ENCODE peak calls at places on chromosomes 7 and 10, in five cellular contexts. N is RWPE2, Z is WTC11, K is GM10248, B is PC-3. S is an unnamed sample.

GRCh38 chr10:52256832-52257691 is 57.0 kb upstream of the DKK1 start:
- DNase-seq in N (no peak), Z (no peak), K (peak), B (peak), S (peak)

GRCh38 chr10:76388321-76388720 is 956.9 kb downstream of the LRMDA start:
- DNase-seq in N (no peak), B (no peak), K (no peak), Z (no peak), S (no peak)

GRCh38 chr7:42233939-42234338 is 3.1 kb downstream of the GLI3 start:
- DNase-seq in K (no peak), Z (no peak), B (peak), N (no peak), S (no peak)

GRCh38 chr7:56078196-56078595 is 14.1 kb downstream of the SUMF2 start:
- DNase-seq in Z (no peak), K (no peak), B (no peak), N (no peak), S (no peak)

GRCh38 chr7:114409750-114410149 is 4.9 kb upstream of the FOXP2 start:
- DNase-seq in N (no peak), K (no peak), Z (no peak), B (no peak), S (no peak)

GRCh38 chr7:42274052-42274451 is 37.0 kb upstream of the GLI3 start:
- DNase-seq in N (no peak), B (peak), K (no peak), Z (no peak), S (no peak)

GRCh38 chr10:83680470-83680891 is 458.8 kb upstream of the GHITM start:
- DNase-seq in B (no peak), Z (no peak), N (no peak), K (peak), S (peak)

GRCh38 chr10:62185914-62186692 is 82.5 kb downstream of the RTKN2 start:
- DNase-seq in B (no peak), N (no peak), K (peak), Z (no peak), S (peak)

GRCh38 chr10:30182191-30183075 is 123.0 kb upstream of the JCAD start:
- DNase-seq in N (peak), K (no peak), B (peak), Z (no peak), S (no peak)

GRCh38 chr10:97355571-97355975 is 21.0 kb upstream of the FRAT2 start:
- DNase-seq in B (no peak), Z (peak), K (no peak), N (no peak), S (no peak)

GRCh38 chr10:128056303-128057050 is 69.7 kb downstream of the MKI67 start:
- DNase-seq in K (no peak), Z (no peak), N (no peak), B (no peak), S (no peak)

GRCh38 chr10:78424721-78425120 is 391.1 kb downstream of the RPS24 start:
- DNase-seq in N (no peak), K (no peak), Z (peak), B (peak), S (no peak)
- TF ChIP-seq CTCF in N (no peak), K (peak), Z (no peak), B (peak), S (peak)

GRCh38 chr7:122802211-122802833 is 83.9 kb downstream of the CADPS2 start:
- DNase-seq in Z (no peak), B (no peak), N (no peak), K (no peak), S (no peak)

GRCh38 chr7:122803851-122804250 is 82.4 kb downstream of the CADPS2 start:
- DNase-seq in N (no peak), Z (no peak), B (no peak), K (no peak), S (no peak)

GRCh38 chr7:122803323-122803722 is 82.9 kb downstream of the CADPS2 start:
- DNase-seq in Z (no peak), B (peak), K (no peak), N (no peak), S (no peak)
- TF ChIP-seq CTCF in Z (no peak), B (peak), K (no peak), N (peak), S (no peak)

GRCh38 chr10:90871761-90872647 is at the start of gene RPP30:
- DNase-seq in K (peak), N (peak), B (peak), Z (peak), S (peak)
- TF ChIP-seq CTCF in K (no peak), N (no peak), B (no peak), Z (no peak), S (no peak)

DNA sequence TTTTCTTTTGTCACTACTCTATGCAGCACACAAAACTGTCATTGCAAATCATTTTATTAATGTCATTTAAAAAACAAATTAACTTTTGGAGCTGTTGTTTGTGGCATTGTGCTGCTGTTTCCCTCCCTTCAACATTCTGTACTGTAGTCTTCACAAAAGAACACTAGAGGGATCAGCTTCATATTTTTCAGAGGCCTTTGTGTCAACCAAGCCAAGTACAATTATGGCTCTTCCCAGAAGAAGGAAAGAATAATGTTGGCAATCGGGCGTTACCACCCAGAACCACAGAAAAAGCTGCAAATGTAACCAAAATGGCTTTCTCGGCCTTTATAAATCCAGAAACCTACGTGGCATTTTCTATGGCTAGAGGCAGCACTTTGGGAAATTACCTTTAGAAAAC is 98.9 kb upstream of the COL1A2 start:
- DNase-seq in K (no peak), Z (no peak), N (no peak), B (peak), S (no peak)
- TF ChIP-seq CTCF in K (no peak), Z (no peak), N (peak), B (peak), S (no peak)

GRCh38 chr10:69742356-69742695 is 59.4 kb upstream of the COL13A1 start:
- DNase-seq in N (no peak), K (no peak), B (no peak), Z (no peak), S (no peak)

GRCh38 chr10:69744971-69745370 is 56.7 kb upstream of the COL13A1 start:
- DNase-seq in N (no peak), K (no peak), Z (no peak), B (peak), S (no peak)

GRCh38 chr10:69741671-69742355 is 59.9 kb upstream of the COL13A1 start:
- DNase-seq in B (no peak), K (no peak), N (no peak), Z (no peak), S (no peak)

GRCh38 chr10:69741252-69741651 is 60.5 kb upstream of the COL13A1 start:
- DNase-seq in Z (no peak), B (no peak), N (no peak), K (no peak), S (no peak)

DNA sequence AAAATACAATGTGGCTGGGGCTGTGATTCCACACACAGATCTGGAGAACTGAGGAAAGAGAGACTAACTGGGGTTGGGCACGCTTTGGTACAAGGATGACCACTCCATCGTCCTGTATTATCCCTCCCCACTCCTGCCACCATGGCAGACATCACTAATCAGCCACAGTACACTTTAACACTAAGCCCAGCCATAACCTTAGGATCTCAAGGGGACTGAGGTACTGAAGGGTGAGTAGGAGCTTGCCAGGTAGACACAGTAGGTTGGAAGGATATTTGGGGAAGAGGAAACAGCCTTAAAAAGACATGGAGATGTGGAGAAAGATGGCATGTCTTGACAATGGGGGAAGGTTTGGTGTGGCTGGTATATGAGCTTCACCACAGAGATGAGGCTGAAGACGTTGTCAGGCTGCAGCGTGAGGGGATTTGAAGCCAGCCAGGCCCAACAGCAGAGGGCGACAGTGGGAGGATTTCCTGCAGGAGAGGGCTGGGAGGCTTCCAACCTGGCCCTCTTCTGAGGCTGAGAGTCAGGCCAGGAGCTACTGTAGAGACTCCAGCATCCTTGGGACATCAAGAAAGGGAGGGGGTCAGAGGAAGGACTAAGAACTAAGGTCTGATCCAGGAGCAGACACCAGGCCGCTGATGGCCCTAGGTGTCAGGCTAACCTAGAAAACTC is 58.6 kb upstream of the COL13A1 start:
- DNase-seq in K (no peak), B (peak), Z (peak), N (no peak), S (no peak)
- TF ChIP-seq CTCF in K (no peak), B (peak), Z (peak), N (peak), S (peak)

DNA sequence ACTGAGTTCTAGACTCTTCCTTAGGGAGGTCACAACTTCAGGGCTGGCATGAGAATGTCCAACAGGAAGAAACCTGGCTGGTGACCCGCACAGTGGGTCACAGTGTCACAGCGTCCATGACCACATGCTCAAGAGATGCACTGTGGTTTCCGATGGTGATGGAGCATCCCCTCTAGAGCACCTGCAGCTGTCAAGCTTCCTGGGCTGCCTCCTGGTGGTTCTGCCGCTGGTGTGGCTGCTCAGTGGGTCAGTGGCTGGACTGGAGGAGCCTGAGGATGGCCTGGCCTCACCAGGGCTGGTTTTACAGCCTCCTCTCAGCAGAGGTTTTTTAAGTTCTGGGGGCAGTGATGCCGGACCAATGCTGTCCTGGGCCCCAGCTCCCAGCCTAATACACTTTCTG is 149.3 kb downstream of the SH3PXD2A start:
- DNase-seq in Z (no peak), B (no peak), N (no peak), K (no peak), S (no peak)
- TF ChIP-seq CTCF in Z (no peak), B (no peak), N (no peak), K (no peak), S (no peak)